ENCODE peak calls at places on chromosome 18, in nine cellular contexts. W is HEK293T, H is anterior cingulate cortex, L is T-cell, I is NCI-H1436 treated with DMSO at 0.1 percent for 48 hours, S is cardiac fibroblast, B is AG08395, M is kidney epithelial cell, U is GM06990. D is an unnamed sample.

GRCh38 chr18:54232485-54233227 is 8.2 kb upstream of the MBD2 start:
- DNase-seq in W (no peak), H (no peak), L (no peak), I (no peak), S (no peak), B (no peak), M (no peak), U (no peak), D (no peak)

GRCh38 chr18:50097702-50098101 is 97.2 kb downstream of the MYO5B start:
- DNase-seq in W (no peak), H (no peak), L (no peak), I (no peak), S (no peak), B (peak; percentile 5), M (peak; percentile 63), U (peak; percentile 46), D (no peak)

GRCh38 chr18:33711514-33711913 is 133.5 kb downstream of the ASXL3 start:
- DNase-seq in W (no peak), H (no peak), L (no peak), I (no peak), S (no peak), B (no peak), M (no peak), U (no peak), D (no peak)

GRCh38 chr18:72652990-72653593 is 109.0 kb upstream of the CBLN2 start:
- DNase-seq in W (peak; percentile 23), H (peak; percentile 11), L (peak; percentile 4), I (no peak), S (peak; percentile 21), B (no peak), M (peak; percentile 16), U (peak; percentile 16), D (no peak)

GRCh38 chr18:25827961-25828561 is 262.4 kb downstream of the SS18 start:
- DNase-seq in W (no peak), H (no peak), L (no peak), I (no peak), S (no peak), B (peak; percentile 21), M (no peak), U (no peak), D (no peak)

GRCh38 chr18:37222383-37223378 is 342.9 kb downstream of the CELF4 start:
- DNase-seq in W (no peak), H (no peak), L (no peak), I (no peak), S (no peak), B (no peak), M (no peak), U (no peak), D (no peak)

GRCh38 chr18:26176134-26176533 is 42.5 kb downstream of the PSMA8 start:
- DNase-seq in W (no peak), H (no peak), L (no peak), I (no peak), S (no peak), B (no peak), M (no peak), U (no peak), D (no peak)

GRCh38 chr18:67590571-67591141 is 74.1 kb upstream of the DSEL start:
- DNase-seq in W (no peak), H (no peak), L (no peak), I (no peak), S (peak; percentile 46), B (no peak), M (no peak), U (no peak), D (no peak)

GRCh38 chr18:60070631-60071030 is 170.8 kb downstream of the PMAIP1 start:
- DNase-seq in W (no peak), H (no peak), L (no peak), I (no peak), S (peak; percentile 9), B (no peak), M (no peak), U (no peak), D (no peak)

GRCh38 chr18:21406111-21406510 is 164.1 kb downstream of the GREB1L start:
- DNase-seq in W (no peak), H (no peak), L (no peak), I (no peak), S (peak; percentile 43), B (peak; percentile 51), M (peak; percentile 2), U (no peak), D (peak; percentile 21)